ENCODE peak calls at places on chromosomes 6 and 20, in seven cellular contexts. A, Z, U, T, E, F and D are unnamed samples.

GRCh38 chr6:132978685-132979084 is 164.3 kb downstream of the RPS12 start:
- DNase-seq in A (no peak), Z (no peak), U (no peak), T (no peak), E (no peak), F (no peak), D (no peak)

GRCh38 chr20:4052139-4052480 is 36.8 kb upstream of the RNF24 start:
- DNase-seq in A (no peak), Z (no peak), U (no peak), T (no peak), E (no peak), F (no peak), D (no peak)

GRCh38 chr6:29814379-29815117 is 13.1 kb upstream of the HLA-G start:
- DNase-seq in A (no peak), Z (no peak), U (no peak), T (no peak), E (no peak), F (no peak), D (no peak)

GRCh38 chr20:62606551-62607201 is 35.6 kb upstream of the SLCO4A1 start:
- DNase-seq in A (peak), Z (peak), U (no peak), T (no peak), E (no peak), F (no peak), D (no peak)

GRCh38 chr6:47420394-47421371 is 56.9 kb upstream of the CD2AP start:
- DNase-seq in A (no peak), Z (peak), U (peak), T (no peak), E (no peak), F (no peak), D (peak)

GRCh38 chr6:7261030-7261841 is 51.8 kb downstream of the SSR1 start:
- DNase-seq in A (peak), Z (peak), U (peak), T (peak), E (peak), F (peak), D (peak)

GRCh38 chr6:73157870-73158269 is 67.4 kb downstream of the KHDC1L start:
- DNase-seq in A (no peak), Z (no peak), U (no peak), T (no peak), E (no peak), F (no peak), D (no peak)

GRCh38 chr6:161134550-161135298 is 139.1 kb downstream of the AGPAT4 start:
- DNase-seq in A (no peak), Z (no peak), U (no peak), T (no peak), E (no peak), F (no peak), D (no peak)

GRCh38 chr20:36569847-36570429 is 3.5 kb upstream of the TGIF2 start:
- DNase-seq in A (no peak), Z (no peak), U (peak), T (no peak), E (no peak), F (no peak), D (no peak)

GRCh38 chr20:19868383-19868782 is 110.3 kb downstream of the RIN2 start:
- DNase-seq in A (no peak), Z (no peak), U (no peak), T (no peak), E (no peak), F (no peak), D (no peak)

DNA sequence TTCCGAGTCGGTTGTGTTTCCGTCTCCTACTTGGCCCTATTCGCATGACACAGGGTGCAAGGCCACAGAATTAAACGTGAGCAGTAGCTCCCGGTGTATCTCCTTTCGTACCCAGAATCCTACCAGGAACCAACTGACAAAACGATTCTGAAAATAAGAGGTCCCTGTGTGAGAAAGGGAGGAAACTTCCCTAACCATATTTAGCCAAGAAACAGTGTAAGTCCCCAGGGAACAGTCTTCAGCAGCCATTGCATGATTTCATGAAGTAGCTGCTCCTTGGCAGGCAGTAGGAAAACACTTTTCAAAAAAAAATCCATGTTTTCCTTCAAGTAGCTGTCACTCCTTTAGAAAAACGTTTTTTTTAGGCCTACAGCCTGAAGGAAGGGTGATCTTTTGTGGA is 46.9 kb downstream of the PDE10A start:
- DNase-seq in A (no peak), Z (no peak), U (peak), T (no peak), E (no peak), F (no peak), D (no peak)
- TF ChIP-seq CTCF in A (no peak), Z (no peak), U (no peak), T (no peak), E (no peak), F (no peak), D (no peak)

GRCh38 chr6:87473419-87473903 is 687 bp downstream of the SLC35A1 start:
- DNase-seq in A (peak), Z (peak), U (peak), T (no peak), E (no peak), F (no peak), D (peak)

GRCh38 chr6:87472525-87473418 is at the start of gene SLC35A1:
- DNase-seq in A (peak), Z (peak), U (peak), T (peak), E (peak), F (peak), D (peak)
- TF ChIP-seq CTCF in A (no peak), Z (peak), U (no peak), T (peak), E (no peak), F (no peak), D (peak)

GRCh38 chr6:1893470-1894130 is 283.9 kb downstream of the FOXC1 start:
- DNase-seq in A (no peak), Z (peak), U (no peak), T (no peak), E (no peak), F (no peak), D (peak)
- TF ChIP-seq CTCF in A (peak), Z (peak), U (peak), T (peak), E (no peak), F (no peak), D (no peak)

GRCh38 chr20:564195-564594 is 20.6 kb upstream of the CSNK2A1 start:
- DNase-seq in A (no peak), Z (no peak), U (no peak), T (no peak), E (no peak), F (no peak), D (no peak)

GRCh38 chr20:562232-562897 is 18.8 kb upstream of the CSNK2A1 start:
- DNase-seq in A (no peak), Z (no peak), U (no peak), T (no peak), E (no peak), F (no peak), D (no peak)

GRCh38 chr20:561437-562231 is 18.0 kb upstream of the CSNK2A1 start:
- DNase-seq in A (peak), Z (peak), U (peak), T (no peak), E (peak), F (peak), D (peak)

GRCh38 chr20:558117-558516 is 14.5 kb upstream of the CSNK2A1 start:
- DNase-seq in A (no peak), Z (no peak), U (no peak), T (no peak), E (no peak), F (no peak), D (no peak)

GRCh38 chr20:560680-561079 is 17.1 kb upstream of the CSNK2A1 start:
- DNase-seq in A (no peak), Z (no peak), U (no peak), T (no peak), E (no peak), F (no peak), D (no peak)
- TF ChIP-seq CTCF in A (no peak), Z (no peak), U (no peak), T (no peak), E (peak), F (peak), D (no peak)

GRCh38 chr6:156413156-156413555 is 364.0 kb upstream of the ARID1B start:
- DNase-seq in A (no peak), Z (no peak), U (no peak), T (no peak), E (no peak), F (no peak), D (no peak)

GRCh38 chr6:156420172-156420993 is 356.8 kb upstream of the ARID1B start:
- DNase-seq in A (no peak), Z (no peak), U (peak), T (no peak), E (no peak), F (no peak), D (no peak)

GRCh38 chr6:156418253-156418652 is 358.9 kb upstream of the ARID1B start:
- DNase-seq in A (no peak), Z (no peak), U (no peak), T (no peak), E (no peak), F (no peak), D (no peak)

GRCh38 chr6:156419594-156419993 is 357.6 kb upstream of the ARID1B start:
- DNase-seq in A (no peak), Z (no peak), U (no peak), T (no peak), E (no peak), F (no peak), D (no peak)

GRCh38 chr6:156416392-156416791 is 360.8 kb upstream of the ARID1B start:
- DNase-seq in A (no peak), Z (no peak), U (no peak), T (no peak), E (no peak), F (no peak), D (no peak)
- TF ChIP-seq CTCF in A (no peak), Z (no peak), U (peak), T (no peak), E (no peak), F (no peak), D (no peak)

DNA sequence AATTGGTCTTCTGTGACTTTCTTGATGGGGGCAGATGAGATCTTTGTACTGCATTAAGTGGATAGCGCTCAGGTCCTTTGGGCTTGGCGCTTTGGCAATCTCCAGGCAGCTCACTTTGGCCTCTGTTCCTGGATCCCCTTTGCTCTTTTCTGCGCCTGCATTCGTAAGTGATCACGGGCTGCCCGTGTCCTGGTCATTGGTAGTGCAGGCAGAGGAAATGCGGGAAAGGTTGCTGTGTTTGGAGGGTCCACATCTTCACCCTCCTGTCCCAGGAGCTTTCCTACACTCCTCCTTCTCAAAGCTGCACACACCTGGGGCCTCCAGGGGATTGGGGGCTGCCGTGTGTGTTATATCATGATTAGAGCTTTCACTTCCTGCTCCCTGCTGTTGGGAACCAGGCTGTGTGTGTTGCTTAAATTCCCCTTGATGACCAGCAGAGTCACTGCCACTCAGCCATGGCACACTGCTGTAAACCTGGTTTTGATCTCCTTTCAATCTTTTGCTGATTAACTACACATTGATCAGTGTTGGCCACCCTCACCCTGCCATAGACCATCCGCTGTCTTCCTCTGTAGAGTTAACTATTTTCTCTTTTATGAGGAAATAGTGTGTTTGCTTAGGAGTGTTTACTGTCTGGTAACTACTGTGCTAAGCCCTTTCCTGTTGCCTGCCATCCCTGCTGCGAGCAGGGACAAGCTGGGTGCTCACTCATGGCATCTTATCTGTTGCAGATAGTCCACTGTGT is 13.0 kb upstream of the SNHG17 start:
- DNase-seq in A (no peak), Z (no peak), U (no peak), T (no peak), E (no peak), F (no peak), D (no peak)
- TF ChIP-seq CTCF in A (no peak), Z (no peak), U (no peak), T (no peak), E (no peak), F (no peak), D (no peak)